ENCODE peak calls at places on chromosome 1, in eight cellular contexts. One of them, this sample, is unnamed.

GRCh38 chr1:205477759-205478247 is 22.0 kb upstream of the BLACAT1 start:
- DNase-seq in IMR-90: peak
- DNase-seq in NB4: no peak
- DNase-seq in breast epithelium: peak
- DNase-seq in A549: peak
- DNase-seq in endothelial cell of umbilical vein: no peak
- DNase-seq in spleen: no peak
- DNase-seq in uterus: no peak
- DNase-seq in this sample: peak

GRCh38 chr1:63662846-63663245 is 69.6 kb downstream of the PGM1 start:
- DNase-seq in uterus: no peak
- DNase-seq in spleen: no peak
- DNase-seq in breast epithelium: no peak
- DNase-seq in A549: peak
- DNase-seq in endothelial cell of umbilical vein: no peak
- DNase-seq in IMR-90: peak
- DNase-seq in NB4: no peak
- DNase-seq in this sample: no peak

GRCh38 chr1:9900142-9901043 is 9.7 kb downstream of the CTNNBIP1 start:
- DNase-seq in breast epithelium: no peak
- DNase-seq in NB4: peak
- DNase-seq in endothelial cell of umbilical vein: peak
- DNase-seq in A549: no peak
- DNase-seq in spleen: peak
- DNase-seq in IMR-90: no peak
- DNase-seq in uterus: no peak
- DNase-seq in this sample: peak

GRCh38 chr1:1099506-1100183 is 16.2 kb downstream of the C1orf159 start:
- DNase-seq in NB4: no peak
- DNase-seq in uterus: no peak
- DNase-seq in breast epithelium: no peak
- DNase-seq in spleen: no peak
- DNase-seq in IMR-90: no peak
- DNase-seq in A549: no peak
- DNase-seq in endothelial cell of umbilical vein: no peak
- DNase-seq in this sample: no peak

GRCh38 chr1:221310180-221310579 is 430.9 kb downstream of the HLX start:
- DNase-seq in spleen: no peak
- DNase-seq in NB4: no peak
- DNase-seq in endothelial cell of umbilical vein: no peak
- DNase-seq in IMR-90: no peak
- DNase-seq in breast epithelium: no peak
- DNase-seq in uterus: no peak
- DNase-seq in A549: no peak
- DNase-seq in this sample: no peak

GRCh38 chr1:173050865-173051264 is at the start of gene TNFSF18:
- DNase-seq in spleen: no peak
- DNase-seq in A549: no peak
- DNase-seq in uterus: no peak
- DNase-seq in breast epithelium: no peak
- DNase-seq in NB4: no peak
- DNase-seq in endothelial cell of umbilical vein: peak
- DNase-seq in IMR-90: peak
- DNase-seq in this sample: no peak

GRCh38 chr1:7567376-7567775 is 203.7 kb upstream of the VAMP3 start:
- DNase-seq in IMR-90: no peak
- DNase-seq in endothelial cell of umbilical vein: no peak
- DNase-seq in uterus: no peak
- DNase-seq in A549: no peak
- DNase-seq in spleen: peak
- DNase-seq in breast epithelium: no peak
- DNase-seq in NB4: no peak
- DNase-seq in this sample: no peak

GRCh38 chr1:119773711-119774241 is 5.1 kb upstream of the HMGCS2 start:
- DNase-seq in endothelial cell of umbilical vein: no peak
- DNase-seq in breast epithelium: no peak
- DNase-seq in NB4: no peak
- DNase-seq in A549: no peak
- DNase-seq in uterus: no peak
- DNase-seq in spleen: no peak
- DNase-seq in IMR-90: peak
- DNase-seq in this sample: no peak

GRCh38 chr1:9183441-9183840 is 51.1 kb upstream of the H6PD start:
- DNase-seq in A549: no peak
- DNase-seq in spleen: no peak
- DNase-seq in uterus: no peak
- DNase-seq in IMR-90: no peak
- DNase-seq in endothelial cell of umbilical vein: no peak
- DNase-seq in breast epithelium: no peak
- DNase-seq in NB4: no peak
- DNase-seq in this sample: no peak

GRCh38 chr1:109083923-109084322 is 6.6 kb upstream of the TMEM167B start:
- DNase-seq in A549: no peak
- DNase-seq in uterus: no peak
- DNase-seq in spleen: no peak
- DNase-seq in NB4: peak
- DNase-seq in IMR-90: no peak
- DNase-seq in breast epithelium: no peak
- DNase-seq in endothelial cell of umbilical vein: no peak
- DNase-seq in this sample: no peak

GRCh38 chr1:3624194-3625136 is at the start of gene TPRG1L:
- DNase-seq in NB4: peak
- DNase-seq in endothelial cell of umbilical vein: peak
- DNase-seq in IMR-90: peak
- DNase-seq in spleen: peak
- DNase-seq in breast epithelium: peak
- DNase-seq in uterus: peak
- DNase-seq in A549: peak
- DNase-seq in this sample: peak

GRCh38 chr1:3623441-3624150 is 1.2 kb upstream of the TPRG1L start:
- DNase-seq in uterus: no peak
- DNase-seq in NB4: peak
- DNase-seq in breast epithelium: no peak
- DNase-seq in endothelial cell of umbilical vein: no peak
- DNase-seq in IMR-90: no peak
- DNase-seq in A549: no peak
- DNase-seq in spleen: peak
- DNase-seq in this sample: no peak

GRCh38 chr1:3628445-3628844 is 3.6 kb downstream of the TPRG1L start:
- DNase-seq in spleen: peak
- DNase-seq in uterus: no peak
- DNase-seq in breast epithelium: no peak
- DNase-seq in IMR-90: no peak
- DNase-seq in NB4: no peak
- DNase-seq in A549: no peak
- DNase-seq in endothelial cell of umbilical vein: no peak
- DNase-seq in this sample: no peak

GRCh38 chr1:3627515-3628253 is 2.9 kb downstream of the TPRG1L start:
- DNase-seq in NB4: no peak
- DNase-seq in IMR-90: no peak
- DNase-seq in A549: no peak
- DNase-seq in breast epithelium: no peak
- DNase-seq in uterus: no peak
- DNase-seq in spleen: peak
- DNase-seq in endothelial cell of umbilical vein: no peak
- DNase-seq in this sample: no peak

GRCh38 chr1:3625151-3625907 is 514 bp downstream of the TPRG1L start:
- DNase-seq in A549: peak
- DNase-seq in endothelial cell of umbilical vein: peak
- DNase-seq in uterus: no peak
- DNase-seq in IMR-90: peak
- DNase-seq in breast epithelium: no peak
- DNase-seq in spleen: peak
- DNase-seq in NB4: peak
- DNase-seq in this sample: no peak
- TF ChIP-seq POLR2A in A549: no peak
- TF ChIP-seq POLR2A in endothelial cell of umbilical vein: no peak
- TF ChIP-seq POLR2A in uterus: no peak
- TF ChIP-seq POLR2A in IMR-90: no peak
- TF ChIP-seq POLR2A in breast epithelium: no peak
- TF ChIP-seq POLR2A in spleen: no peak
- TF ChIP-seq POLR2A in NB4: no peak
- TF ChIP-seq POLR2A in this sample: no peak

GRCh38 chr1:181318858-181319235 is 164.5 kb upstream of the CACNA1E start:
- DNase-seq in IMR-90: peak
- DNase-seq in spleen: no peak
- DNase-seq in A549: no peak
- DNase-seq in breast epithelium: no peak
- DNase-seq in uterus: no peak
- DNase-seq in endothelial cell of umbilical vein: no peak
- DNase-seq in NB4: peak
- DNase-seq in this sample: no peak
- H3K4me3 ChIP-seq in IMR-90: no peak
- H3K4me3 ChIP-seq in spleen: no peak
- H3K4me3 ChIP-seq in A549: no peak
- H3K4me3 ChIP-seq in breast epithelium: no peak
- H3K4me3 ChIP-seq in uterus: no peak
- H3K4me3 ChIP-seq in endothelial cell of umbilical vein: no peak
- H3K4me3 ChIP-seq in NB4: no peak
- H3K4me3 ChIP-seq in this sample: no peak

GRCh38 chr1:160755864-160756616 is 17.0 kb downstream of the SLAMF7 start:
- DNase-seq in breast epithelium: no peak
- DNase-seq in uterus: no peak
- DNase-seq in IMR-90: no peak
- DNase-seq in NB4: no peak
- DNase-seq in endothelial cell of umbilical vein: no peak
- DNase-seq in A549: no peak
- DNase-seq in spleen: no peak
- DNase-seq in this sample: no peak
- TF ChIP-seq POLR2A in breast epithelium: no peak
- TF ChIP-seq POLR2A in uterus: no peak
- TF ChIP-seq POLR2A in IMR-90: no peak
- TF ChIP-seq POLR2A in NB4: no peak
- TF ChIP-seq POLR2A in endothelial cell of umbilical vein: no peak
- TF ChIP-seq POLR2A in A549: no peak
- TF ChIP-seq POLR2A in spleen: no peak
- TF ChIP-seq POLR2A in this sample: no peak

GRCh38 chr1:203185585-203185984 is 919 bp downstream of the CHI3L1 start:
- DNase-seq in NB4: no peak
- DNase-seq in endothelial cell of umbilical vein: no peak
- DNase-seq in breast epithelium: no peak
- DNase-seq in uterus: no peak
- DNase-seq in IMR-90: no peak
- DNase-seq in A549: no peak
- DNase-seq in spleen: peak
- DNase-seq in this sample: no peak
- H3K4me3 ChIP-seq in NB4: peak
- H3K4me3 ChIP-seq in endothelial cell of umbilical vein: no peak
- H3K4me3 ChIP-seq in breast epithelium: no peak
- H3K4me3 ChIP-seq in uterus: no peak
- H3K4me3 ChIP-seq in IMR-90: no peak
- H3K4me3 ChIP-seq in A549: no peak
- H3K4me3 ChIP-seq in spleen: no peak
- H3K4me3 ChIP-seq in this sample: no peak

GRCh38 chr1:145992958-145993617 is 3.3 kb downstream of the TXNIP start:
- DNase-seq in A549: no peak
- DNase-seq in endothelial cell of umbilical vein: no peak
- DNase-seq in NB4: no peak
- DNase-seq in spleen: no peak
- DNase-seq in uterus: no peak
- DNase-seq in IMR-90: no peak
- DNase-seq in breast epithelium: no peak
- DNase-seq in this sample: no peak

GRCh38 chr1:145993618-145994390 is 2.6 kb downstream of the TXNIP start:
- DNase-seq in A549: no peak
- DNase-seq in breast epithelium: no peak
- DNase-seq in endothelial cell of umbilical vein: no peak
- DNase-seq in uterus: peak
- DNase-seq in spleen: no peak
- DNase-seq in IMR-90: no peak
- DNase-seq in NB4: no peak
- DNase-seq in this sample: no peak

GRCh38 chr1:145994391-145995120 is 1.8 kb downstream of the TXNIP start:
- DNase-seq in A549: no peak
- DNase-seq in spleen: no peak
- DNase-seq in NB4: peak
- DNase-seq in breast epithelium: no peak
- DNase-seq in uterus: peak
- DNase-seq in endothelial cell of umbilical vein: no peak
- DNase-seq in IMR-90: no peak
- DNase-seq in this sample: no peak

GRCh38 chr1:145991799-145992412 is 4.5 kb downstream of the TXNIP start:
- DNase-seq in breast epithelium: no peak
- DNase-seq in endothelial cell of umbilical vein: no peak
- DNase-seq in NB4: peak
- DNase-seq in A549: no peak
- DNase-seq in IMR-90: no peak
- DNase-seq in spleen: no peak
- DNase-seq in uterus: peak
- DNase-seq in this sample: no peak

DNA sequence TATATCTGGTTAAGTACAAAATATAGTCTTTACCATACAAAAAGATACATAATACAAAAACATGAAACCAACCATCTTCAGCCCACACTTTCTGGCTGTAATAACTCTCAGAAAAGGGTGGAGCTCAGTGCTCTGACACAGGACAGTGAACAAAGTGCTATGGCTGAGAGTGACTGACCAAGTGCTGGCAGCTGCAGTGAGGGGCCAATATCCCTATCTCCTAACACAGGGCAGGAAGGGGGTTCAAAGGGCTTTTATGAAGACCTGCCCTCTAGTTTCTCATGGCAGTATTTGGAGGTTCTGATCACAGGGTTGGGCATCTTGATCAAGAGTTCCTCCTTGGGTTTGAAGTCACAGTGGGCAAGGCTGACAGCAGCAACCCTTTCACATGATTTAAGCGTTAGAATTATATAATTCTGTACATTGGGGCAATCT is 3.9 kb downstream of the TXNIP start:
- DNase-seq in uterus: peak
- DNase-seq in breast epithelium: no peak
- DNase-seq in endothelial cell of umbilical vein: no peak
- DNase-seq in A549: no peak
- DNase-seq in spleen: no peak
- DNase-seq in IMR-90: no peak
- DNase-seq in NB4: no peak
- DNase-seq in this sample: no peak
- TF ChIP-seq POLR2A in uterus: no peak
- TF ChIP-seq POLR2A in breast epithelium: no peak
- TF ChIP-seq POLR2A in endothelial cell of umbilical vein: no peak
- TF ChIP-seq POLR2A in A549: no peak
- TF ChIP-seq POLR2A in spleen: no peak
- TF ChIP-seq POLR2A in IMR-90: no peak
- TF ChIP-seq POLR2A in NB4: no peak
- TF ChIP-seq POLR2A in this sample: no peak

DNA sequence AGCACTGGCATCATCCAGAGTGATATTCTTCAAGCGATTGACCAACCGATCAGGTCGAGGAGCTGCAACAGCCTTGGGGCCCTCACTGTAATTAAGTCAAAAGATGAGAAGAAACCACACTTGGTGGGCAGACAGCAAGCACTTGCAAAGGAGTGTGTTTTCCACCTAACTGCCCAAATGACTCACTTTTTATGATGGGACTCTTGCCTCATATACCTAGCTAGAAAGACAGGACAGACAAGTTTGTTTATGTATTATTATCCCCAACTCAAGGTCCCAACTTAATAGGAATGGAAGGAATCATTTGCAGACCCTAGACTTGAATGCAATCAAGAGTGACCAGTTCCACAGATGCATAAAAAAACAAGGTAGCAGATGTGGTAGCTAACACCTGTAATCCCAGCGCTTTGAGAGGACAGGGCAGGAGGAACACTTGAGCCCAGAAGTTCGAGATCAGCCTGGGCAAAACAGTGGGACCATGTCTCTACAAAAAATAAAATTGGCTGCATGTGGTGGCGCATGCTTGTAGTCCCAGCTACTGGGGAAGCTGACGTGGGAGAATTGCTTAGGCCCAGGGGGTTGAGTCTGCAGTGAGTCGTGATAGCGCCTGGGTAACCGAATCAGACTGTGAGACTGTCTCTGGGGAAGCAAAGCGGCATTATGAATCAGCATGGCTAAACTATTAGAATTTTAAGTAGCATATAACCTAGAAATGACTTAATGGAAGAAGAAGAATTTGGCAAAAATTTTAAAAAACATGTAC is 2.3 kb upstream of the NRAS start:
- DNase-seq in IMR-90: peak
- DNase-seq in NB4: peak
- DNase-seq in spleen: no peak
- DNase-seq in breast epithelium: no peak
- DNase-seq in uterus: no peak
- DNase-seq in A549: no peak
- DNase-seq in endothelial cell of umbilical vein: no peak
- DNase-seq in this sample: no peak
- H3K4me3 ChIP-seq in IMR-90: no peak
- H3K4me3 ChIP-seq in NB4: no peak
- H3K4me3 ChIP-seq in spleen: no peak
- H3K4me3 ChIP-seq in breast epithelium: no peak
- H3K4me3 ChIP-seq in uterus: no peak
- H3K4me3 ChIP-seq in A549: no peak
- H3K4me3 ChIP-seq in endothelial cell of umbilical vein: no peak
- H3K4me3 ChIP-seq in this sample: no peak

This sample was measured in lower leg skin.